ENCODE peak calls at places on chromosomes 7 and 10, in seven cellular contexts. One of them, this sample, is unnamed.

GRCh38 chr10:86288695-86289576 is 77.7 kb downstream of the GRID1 start:
- DNase-seq in skeletal muscle cell: no peak
- DNase-seq in RWPE2: peak
- DNase-seq in K562: no peak
- DNase-seq in GM06990: no peak
- DNase-seq in AG10803: no peak
- DNase-seq in Peyer's patch: peak
- DNase-seq in this sample: no peak

GRCh38 chr10:71378341-71379117 is 18.2 kb upstream of the CDH23 start:
- DNase-seq in skeletal muscle cell: no peak
- DNase-seq in RWPE2: no peak
- DNase-seq in K562: peak
- DNase-seq in GM06990: no peak
- DNase-seq in AG10803: no peak
- DNase-seq in Peyer's patch: no peak
- DNase-seq in this sample: no peak

GRCh38 chr7:48087349-48087748 is 1.7 kb upstream of the UPP1 start:
- DNase-seq in skeletal muscle cell: peak
- DNase-seq in RWPE2: no peak
- DNase-seq in K562: no peak
- DNase-seq in GM06990: peak
- DNase-seq in AG10803: peak
- DNase-seq in Peyer's patch: no peak
- DNase-seq in this sample: no peak

GRCh38 chr10:116122664-116123063 is 150.3 kb downstream of the GFRA1 start:
- DNase-seq in skeletal muscle cell: no peak
- DNase-seq in RWPE2: no peak
- DNase-seq in K562: no peak
- DNase-seq in GM06990: no peak
- DNase-seq in AG10803: no peak
- DNase-seq in Peyer's patch: no peak
- DNase-seq in this sample: no peak

GRCh38 chr7:99095698-99096097 is 48.2 kb downstream of the SMURF1 start:
- DNase-seq in skeletal muscle cell: no peak
- DNase-seq in RWPE2: no peak
- DNase-seq in K562: no peak
- DNase-seq in GM06990: no peak
- DNase-seq in AG10803: no peak
- DNase-seq in Peyer's patch: no peak
- DNase-seq in this sample: no peak

GRCh38 chr7:2613926-2614613 is 17.7 kb upstream of the TTYH3 start:
- DNase-seq in skeletal muscle cell: no peak
- DNase-seq in RWPE2: no peak
- DNase-seq in K562: no peak
- DNase-seq in GM06990: no peak
- DNase-seq in AG10803: peak
- DNase-seq in Peyer's patch: no peak
- DNase-seq in this sample: no peak

GRCh38 chr10:43404675-43405221 is 4.2 kb downstream of the HNRNPF start:
- DNase-seq in skeletal muscle cell: no peak
- DNase-seq in RWPE2: no peak
- DNase-seq in K562: no peak
- DNase-seq in GM06990: no peak
- DNase-seq in AG10803: no peak
- DNase-seq in Peyer's patch: no peak
- DNase-seq in this sample: no peak

GRCh38 chr7:149495785-149496641 is 1.6 kb downstream of the ZNF746 start:
- DNase-seq in skeletal muscle cell: peak
- DNase-seq in RWPE2: no peak
- DNase-seq in K562: peak
- DNase-seq in GM06990: no peak
- DNase-seq in AG10803: peak
- DNase-seq in Peyer's patch: no peak
- DNase-seq in this sample: peak

GRCh38 chr10:80167471-80167870 is 34.9 kb downstream of the PLAC9 start:
- DNase-seq in skeletal muscle cell: no peak
- DNase-seq in RWPE2: no peak
- DNase-seq in K562: no peak
- DNase-seq in GM06990: no peak
- DNase-seq in AG10803: no peak
- DNase-seq in Peyer's patch: peak
- DNase-seq in this sample: no peak

GRCh38 chr7:20219446-20220292 is 2.5 kb upstream of the MACC1 start:
- DNase-seq in skeletal muscle cell: peak
- DNase-seq in RWPE2: no peak
- DNase-seq in K562: peak
- DNase-seq in GM06990: peak
- DNase-seq in AG10803: peak
- DNase-seq in Peyer's patch: peak
- DNase-seq in this sample: peak

GRCh38 chr10:78865518-78865835 is 203.3 kb upstream of the ZMIZ1 start:
- DNase-seq in skeletal muscle cell: no peak
- DNase-seq in RWPE2: no peak
- DNase-seq in K562: no peak
- DNase-seq in GM06990: no peak
- DNase-seq in AG10803: peak
- DNase-seq in Peyer's patch: no peak
- DNase-seq in this sample: no peak

GRCh38 chr10:133358920-133359300 is 1.1 kb upstream of the FUOM start:
- DNase-seq in skeletal muscle cell: no peak
- DNase-seq in RWPE2: no peak
- DNase-seq in K562: no peak
- DNase-seq in GM06990: no peak
- DNase-seq in AG10803: no peak
- DNase-seq in Peyer's patch: no peak
- DNase-seq in this sample: no peak

GRCh38 chr7:107594961-107595737 is 15.1 kb downstream of the BCAP29 start:
- DNase-seq in skeletal muscle cell: peak
- DNase-seq in RWPE2: peak
- DNase-seq in K562: no peak
- DNase-seq in GM06990: no peak
- DNase-seq in AG10803: peak
- DNase-seq in Peyer's patch: no peak
- DNase-seq in this sample: no peak

GRCh38 chr7:159215053-159215452 is 70.4 kb upstream of the VIPR2 start:
- DNase-seq in skeletal muscle cell: no peak
- DNase-seq in RWPE2: no peak
- DNase-seq in K562: no peak
- DNase-seq in GM06990: no peak
- DNase-seq in AG10803: no peak
- DNase-seq in Peyer's patch: no peak
- DNase-seq in this sample: no peak

GRCh38 chr7:103379270-103379975 is 32.0 kb downstream of the PSMC2 start:
- DNase-seq in skeletal muscle cell: no peak
- DNase-seq in RWPE2: no peak
- DNase-seq in K562: peak
- DNase-seq in GM06990: no peak
- DNase-seq in AG10803: no peak
- DNase-seq in Peyer's patch: no peak
- DNase-seq in this sample: no peak

GRCh38 chr10:60377955-60378354 is 11.7 kb downstream of the ANK3 start:
- DNase-seq in skeletal muscle cell: no peak
- DNase-seq in RWPE2: no peak
- DNase-seq in K562: no peak
- DNase-seq in GM06990: no peak
- DNase-seq in AG10803: peak
- DNase-seq in Peyer's patch: no peak
- DNase-seq in this sample: no peak

GRCh38 chr10:28470873-28471704 is 61.8 kb upstream of the WAC start:
- DNase-seq in skeletal muscle cell: no peak
- DNase-seq in RWPE2: no peak
- DNase-seq in K562: no peak
- DNase-seq in GM06990: no peak
- DNase-seq in AG10803: peak
- DNase-seq in Peyer's patch: no peak
- DNase-seq in this sample: no peak

GRCh38 chr10:28468707-28469483 is 64.0 kb upstream of the WAC start:
- DNase-seq in skeletal muscle cell: no peak
- DNase-seq in RWPE2: no peak
- DNase-seq in K562: no peak
- DNase-seq in GM06990: no peak
- DNase-seq in AG10803: no peak
- DNase-seq in Peyer's patch: no peak
- DNase-seq in this sample: no peak

GRCh38 chr10:28467615-28468014 is 65.3 kb upstream of the WAC start:
- DNase-seq in skeletal muscle cell: no peak
- DNase-seq in RWPE2: no peak
- DNase-seq in K562: no peak
- DNase-seq in GM06990: no peak
- DNase-seq in AG10803: no peak
- DNase-seq in Peyer's patch: no peak
- DNase-seq in this sample: no peak

GRCh38 chr10:28471705-28472050 is 61.2 kb upstream of the WAC start:
- DNase-seq in skeletal muscle cell: no peak
- DNase-seq in RWPE2: no peak
- DNase-seq in K562: no peak
- DNase-seq in GM06990: no peak
- DNase-seq in AG10803: no peak
- DNase-seq in Peyer's patch: no peak
- DNase-seq in this sample: no peak
- H3K4me3 ChIP-seq in skeletal muscle cell: no peak
- H3K4me3 ChIP-seq in RWPE2: no peak
- H3K4me3 ChIP-seq in K562: no peak
- H3K4me3 ChIP-seq in GM06990: no peak
- H3K4me3 ChIP-seq in AG10803: no peak
- H3K4me3 ChIP-seq in Peyer's patch: no peak
- H3K4me3 ChIP-seq in this sample: no peak

GRCh38 chr10:26567349-26567721 is 129.2 kb downstream of the APBB1IP start:
- DNase-seq in skeletal muscle cell: no peak
- DNase-seq in RWPE2: no peak
- DNase-seq in K562: no peak
- DNase-seq in GM06990: no peak
- DNase-seq in AG10803: no peak
- DNase-seq in Peyer's patch: no peak
- DNase-seq in this sample: no peak

GRCh38 chr10:26571655-26572054 is 125.8 kb upstream of the PDSS1 start:
- DNase-seq in skeletal muscle cell: no peak
- DNase-seq in RWPE2: no peak
- DNase-seq in K562: no peak
- DNase-seq in GM06990: peak
- DNase-seq in AG10803: no peak
- DNase-seq in Peyer's patch: no peak
- DNase-seq in this sample: no peak

DNA sequence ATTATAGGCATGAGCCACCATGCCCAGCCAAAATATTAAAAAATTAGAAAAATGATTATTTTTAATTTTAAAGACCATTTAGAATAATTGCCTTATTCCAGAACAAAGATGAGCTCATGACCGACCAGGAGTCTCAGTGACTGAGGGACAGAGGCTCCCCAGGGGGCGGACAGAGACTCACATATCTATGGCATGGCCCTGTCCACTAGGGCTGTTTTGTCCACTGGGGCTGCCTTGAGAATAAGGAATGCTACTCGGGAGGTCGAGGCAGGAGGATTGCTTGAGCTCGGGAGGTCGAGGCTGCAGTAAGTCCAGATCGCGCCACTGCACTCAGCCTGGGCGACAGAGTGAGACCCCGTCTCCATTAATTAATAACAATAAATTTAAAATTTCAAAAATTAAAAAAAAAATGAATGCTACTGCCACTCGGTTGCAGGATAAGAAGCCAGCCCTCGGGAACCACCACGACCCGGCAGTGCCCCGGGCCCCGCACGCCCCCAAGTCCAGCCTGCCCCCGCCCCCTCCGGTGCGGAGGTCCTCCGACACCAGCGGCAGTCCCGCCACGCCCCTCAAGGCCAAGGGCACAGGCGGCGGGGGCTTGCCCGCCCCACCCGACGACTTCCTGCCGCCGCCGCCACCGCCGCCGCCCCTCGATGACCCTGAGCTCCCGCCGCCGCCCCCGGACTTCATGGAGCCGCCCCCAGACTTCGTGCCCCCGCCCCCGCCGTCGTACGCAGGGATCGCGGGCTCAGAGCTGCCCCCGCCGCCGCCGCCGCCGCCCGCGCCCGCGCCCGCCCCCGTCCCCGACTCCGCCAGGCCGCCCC is 128.6 kb downstream of the APBB1IP start:
- DNase-seq in skeletal muscle cell: no peak
- DNase-seq in RWPE2: no peak
- DNase-seq in K562: no peak
- DNase-seq in GM06990: no peak
- DNase-seq in AG10803: no peak
- DNase-seq in Peyer's patch: no peak
- DNase-seq in this sample: peak
- H3K4me3 ChIP-seq in skeletal muscle cell: peak
- H3K4me3 ChIP-seq in RWPE2: no peak
- H3K4me3 ChIP-seq in K562: no peak
- H3K4me3 ChIP-seq in GM06990: no peak
- H3K4me3 ChIP-seq in AG10803: no peak
- H3K4me3 ChIP-seq in Peyer's patch: peak
- H3K4me3 ChIP-seq in this sample: peak

GRCh38 chr10:44591911-44592310 is 207.0 kb upstream of the CXCL12 start:
- DNase-seq in skeletal muscle cell: no peak
- DNase-seq in RWPE2: no peak
- DNase-seq in K562: no peak
- DNase-seq in GM06990: no peak
- DNase-seq in AG10803: no peak
- DNase-seq in Peyer's patch: no peak
- DNase-seq in this sample: no peak
- H3K4me3 ChIP-seq in skeletal muscle cell: no peak
- H3K4me3 ChIP-seq in RWPE2: no peak
- H3K4me3 ChIP-seq in K562: no peak
- H3K4me3 ChIP-seq in GM06990: no peak
- H3K4me3 ChIP-seq in AG10803: no peak
- H3K4me3 ChIP-seq in Peyer's patch: no peak
- H3K4me3 ChIP-seq in this sample: no peak

GRCh38 chr7:90596745-90597526 is 815 bp downstream of the CDK14 start:
- DNase-seq in skeletal muscle cell: no peak
- DNase-seq in RWPE2: no peak
- DNase-seq in K562: no peak
- DNase-seq in GM06990: peak
- DNase-seq in AG10803: peak
- DNase-seq in Peyer's patch: no peak
- DNase-seq in this sample: no peak

GRCh38 chr7:90597879-90598278 is 1.8 kb downstream of the CDK14 start:
- DNase-seq in skeletal muscle cell: no peak
- DNase-seq in RWPE2: no peak
- DNase-seq in K562: no peak
- DNase-seq in GM06990: no peak
- DNase-seq in AG10803: no peak
- DNase-seq in Peyer's patch: no peak
- DNase-seq in this sample: no peak

GRCh38 chr7:90599892-90600555 is 3.9 kb downstream of the CDK14 start:
- DNase-seq in skeletal muscle cell: no peak
- DNase-seq in RWPE2: no peak
- DNase-seq in K562: no peak
- DNase-seq in GM06990: no peak
- DNase-seq in AG10803: no peak
- DNase-seq in Peyer's patch: no peak
- DNase-seq in this sample: no peak

GRCh38 chr7:90597527-90597871 is 1.4 kb downstream of the CDK14 start:
- DNase-seq in skeletal muscle cell: no peak
- DNase-seq in RWPE2: no peak
- DNase-seq in K562: no peak
- DNase-seq in GM06990: no peak
- DNase-seq in AG10803: no peak
- DNase-seq in Peyer's patch: no peak
- DNase-seq in this sample: no peak

DNA sequence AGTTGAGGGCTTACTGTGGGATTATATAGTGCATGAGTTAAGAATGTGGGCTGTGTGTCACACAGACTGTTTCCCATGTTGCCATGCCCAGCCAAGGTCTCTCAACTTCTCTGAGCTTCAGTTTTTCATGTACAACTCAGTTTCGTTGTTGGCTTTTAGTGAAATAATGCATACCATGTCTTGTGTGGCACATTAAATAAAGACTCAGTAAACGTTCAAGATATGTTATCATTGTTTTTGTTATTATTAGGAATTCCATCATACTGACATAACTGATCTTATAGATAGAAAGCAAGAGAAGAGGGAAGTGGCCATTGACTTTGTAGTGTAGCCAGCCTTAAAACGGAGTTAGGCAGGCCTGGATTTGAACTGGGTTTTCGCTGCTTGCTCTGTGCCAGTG is 2.9 kb downstream of the CDK14 start:
- DNase-seq in skeletal muscle cell: no peak
- DNase-seq in RWPE2: no peak
- DNase-seq in K562: no peak
- DNase-seq in GM06990: no peak
- DNase-seq in AG10803: no peak
- DNase-seq in Peyer's patch: no peak
- DNase-seq in this sample: no peak
- H3K4me3 ChIP-seq in skeletal muscle cell: no peak
- H3K4me3 ChIP-seq in RWPE2: no peak
- H3K4me3 ChIP-seq in K562: no peak
- H3K4me3 ChIP-seq in GM06990: no peak
- H3K4me3 ChIP-seq in AG10803: no peak
- H3K4me3 ChIP-seq in Peyer's patch: no peak
- H3K4me3 ChIP-seq in this sample: no peak

This sample was measured in BE2C.